ENCODE peak calls at places on chromosomes 5 and 9, in five cellular contexts. One of them, this sample, is unnamed.

GRCh38 chr9:15155826-15156225 is 151.2 kb downstream of the TTC39B start:
- DNase-seq in A549: no peak
- DNase-seq in K562: no peak
- DNase-seq in HepG2: no peak
- DNase-seq in GM12878: no peak
- DNase-seq in this sample: peak

GRCh38 chr9:104906441-104907277 is 21.3 kb downstream of the ABCA1 start:
- DNase-seq in A549: no peak
- DNase-seq in K562: no peak
- DNase-seq in HepG2: no peak
- DNase-seq in GM12878: no peak
- DNase-seq in this sample: no peak

GRCh38 chr9:71179183-71179582 is 57.8 kb upstream of the TRPM3 start:
- DNase-seq in A549: no peak
- DNase-seq in K562: no peak
- DNase-seq in HepG2: no peak
- DNase-seq in GM12878: no peak
- DNase-seq in this sample: no peak

GRCh38 chr5:59798862-59799667 is 94.5 kb downstream of the PDE4D start:
- DNase-seq in A549: peak
- DNase-seq in K562: no peak
- DNase-seq in HepG2: no peak
- DNase-seq in GM12878: peak
- DNase-seq in this sample: peak

GRCh38 chr9:127945942-127946341 is 8.3 kb upstream of the DPM2 start:
- DNase-seq in A549: no peak
- DNase-seq in K562: no peak
- DNase-seq in HepG2: no peak
- DNase-seq in GM12878: no peak
- DNase-seq in this sample: no peak

GRCh38 chr5:149210968-149211495 is 60.6 kb upstream of the AFAP1L1 start:
- DNase-seq in A549: no peak
- DNase-seq in K562: no peak
- DNase-seq in HepG2: no peak
- DNase-seq in GM12878: no peak
- DNase-seq in this sample: no peak

GRCh38 chr9:127858041-127858512 is 3.6 kb upstream of the ENG start:
- DNase-seq in A549: no peak
- DNase-seq in K562: no peak
- DNase-seq in HepG2: no peak
- DNase-seq in GM12878: no peak
- DNase-seq in this sample: peak

GRCh38 chr9:125748511-125749099 is 1.4 kb downstream of the PBX3 start:
- DNase-seq in A549: no peak
- DNase-seq in K562: no peak
- DNase-seq in HepG2: no peak
- DNase-seq in GM12878: no peak
- DNase-seq in this sample: no peak

GRCh38 chr9:34126207-34127034 is at the start of gene DCAF12:
- DNase-seq in A549: peak
- DNase-seq in K562: peak
- DNase-seq in HepG2: peak
- DNase-seq in GM12878: peak
- DNase-seq in this sample: peak

GRCh38 chr5:111948517-111948916 is 191.5 kb upstream of the NREP start:
- DNase-seq in A549: no peak
- DNase-seq in K562: no peak
- DNase-seq in HepG2: no peak
- DNase-seq in GM12878: no peak
- DNase-seq in this sample: no peak

GRCh38 chr9:103574056-103574455 is 520.1 kb upstream of the SMC2 start:
- DNase-seq in A549: no peak
- DNase-seq in K562: no peak
- DNase-seq in HepG2: no peak
- DNase-seq in GM12878: no peak
- DNase-seq in this sample: no peak

GRCh38 chr5:52880541-52880940 is 92.8 kb downstream of the ITGA1 start:
- DNase-seq in A549: no peak
- DNase-seq in K562: no peak
- DNase-seq in HepG2: no peak
- DNase-seq in GM12878: no peak
- DNase-seq in this sample: no peak

GRCh38 chr5:92222449-92222848 is 839.3 kb upstream of the ARRDC3 start:
- DNase-seq in A549: peak
- DNase-seq in K562: no peak
- DNase-seq in HepG2: no peak
- DNase-seq in GM12878: no peak
- DNase-seq in this sample: no peak

GRCh38 chr5:56637321-56637920 is 177.9 kb upstream of the MAP3K1 start:
- DNase-seq in A549: peak
- DNase-seq in K562: no peak
- DNase-seq in HepG2: peak
- DNase-seq in GM12878: no peak
- DNase-seq in this sample: peak

GRCh38 chr5:73370620-73371583 is 77.7 kb downstream of the FOXD1 start:
- DNase-seq in A549: peak
- DNase-seq in K562: no peak
- DNase-seq in HepG2: no peak
- DNase-seq in GM12878: no peak
- DNase-seq in this sample: peak

DNA sequence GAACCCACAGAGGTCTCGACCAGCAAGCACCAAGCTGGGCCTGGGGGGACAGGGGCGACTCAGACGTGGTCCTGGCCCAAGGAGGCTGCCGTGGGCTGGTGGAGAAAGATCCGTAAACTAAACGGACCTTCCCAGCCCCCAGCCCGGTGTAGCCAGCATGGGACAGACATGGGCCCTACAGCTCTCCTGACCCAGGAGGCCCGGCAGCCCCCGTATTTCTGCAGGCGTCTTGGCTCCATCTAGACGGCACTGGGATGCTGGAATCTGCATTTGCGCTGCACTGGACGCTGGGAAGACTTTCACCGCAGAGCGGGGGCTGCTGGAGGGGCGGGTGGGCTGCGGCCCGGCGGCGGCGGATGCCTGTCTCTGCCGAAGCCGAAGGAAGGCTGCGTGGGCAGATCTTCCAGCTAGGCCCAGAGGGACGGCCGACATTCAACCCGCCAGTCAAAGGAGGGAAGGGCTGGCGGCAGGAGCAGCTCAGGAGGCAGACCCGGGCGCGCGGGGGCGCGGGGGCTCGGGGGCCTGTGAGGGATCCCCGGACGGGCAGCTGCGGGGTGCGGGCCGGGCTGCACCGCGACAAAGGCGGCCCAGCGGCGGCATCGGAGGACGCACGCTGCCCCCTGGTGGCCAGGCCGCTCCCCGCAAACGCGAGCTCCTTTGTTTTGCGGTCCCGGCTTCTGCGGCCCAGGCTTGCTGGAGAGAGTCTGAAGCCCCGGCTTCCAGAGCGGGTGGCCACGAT is 266.2 kb downstream of the NSG2 start:
- DNase-seq in A549: peak
- DNase-seq in K562: peak
- DNase-seq in HepG2: peak
- DNase-seq in GM12878: no peak
- DNase-seq in this sample: peak
- TF ChIP-seq MYC in A549: no peak
- TF ChIP-seq MYC in K562: no peak
- TF ChIP-seq MYC in HepG2: no peak
- TF ChIP-seq MYC in GM12878: no peak
- TF ChIP-seq MYC in this sample: no peak

DNA sequence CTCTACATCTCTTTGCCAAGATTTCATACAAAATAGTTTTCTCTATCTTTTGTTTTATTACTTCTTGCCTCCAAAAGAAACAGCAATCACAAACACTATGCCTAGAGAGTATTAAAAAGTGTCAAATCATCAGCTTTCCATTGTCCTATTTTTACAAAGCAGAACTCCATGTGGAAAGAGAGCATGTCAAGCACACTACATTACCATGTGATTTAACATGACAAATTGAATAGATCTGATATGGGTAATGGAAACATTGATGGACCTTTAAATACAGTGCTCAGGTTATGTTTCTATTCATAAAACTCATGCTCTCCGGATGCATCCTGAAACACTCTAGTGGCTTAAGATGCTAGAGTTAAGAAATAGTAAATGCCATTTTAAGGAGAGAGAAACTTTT is 791.4 kb upstream of the CTNND2 start:
- DNase-seq in A549: no peak
- DNase-seq in K562: no peak
- DNase-seq in HepG2: no peak
- DNase-seq in GM12878: no peak
- DNase-seq in this sample: no peak
- H3K4me2 ChIP-seq in A549: no peak
- H3K4me2 ChIP-seq in K562: no peak
- H3K4me2 ChIP-seq in HepG2: no peak
- H3K4me2 ChIP-seq in GM12878: no peak
- H3K4me2 ChIP-seq in this sample: no peak

DNA sequence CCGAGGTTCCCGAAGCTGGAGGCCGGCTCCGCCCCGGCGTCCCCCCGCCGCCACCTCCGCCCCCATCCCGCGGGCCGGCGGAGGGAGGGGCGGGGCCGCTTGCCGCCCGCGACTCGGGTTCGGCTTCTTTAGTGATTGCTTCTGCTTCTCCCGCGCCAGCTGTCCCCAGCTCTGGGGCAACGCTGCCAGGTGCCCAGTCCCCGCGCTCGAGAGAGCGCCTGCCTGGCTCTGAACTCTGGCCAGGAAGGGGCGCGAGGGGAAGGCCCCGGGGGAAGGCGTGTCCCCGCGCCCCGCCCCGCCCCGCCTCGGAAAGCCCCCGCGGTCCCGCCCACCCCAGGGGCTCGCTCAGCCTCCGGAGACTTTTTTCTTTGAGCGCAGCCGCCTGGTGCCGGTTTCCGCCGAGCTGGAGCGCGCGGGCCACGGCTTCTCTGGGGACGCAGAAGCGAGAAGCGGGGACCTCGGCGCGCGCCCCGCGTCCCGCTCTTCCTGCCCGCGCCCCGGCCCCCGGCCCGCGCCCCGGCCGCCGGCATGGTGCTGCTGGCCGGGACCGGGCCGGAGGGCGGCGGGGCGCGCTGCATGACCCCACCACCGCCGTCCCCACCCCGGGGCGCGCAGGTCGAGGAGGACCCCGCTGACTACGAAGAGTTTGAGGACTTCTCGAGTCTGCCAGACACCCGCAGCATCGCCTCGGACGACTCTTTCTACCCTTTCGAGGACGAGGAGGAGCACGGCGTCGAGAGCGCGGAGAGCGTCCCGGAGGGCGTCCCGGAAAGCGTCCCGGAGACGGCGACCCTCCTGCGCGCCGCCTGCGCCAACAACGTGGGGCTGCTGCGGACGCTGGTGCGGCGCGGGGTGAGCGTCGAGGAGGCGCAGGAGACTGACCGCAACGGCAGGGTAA is at the start of gene ANKRD33B:
- DNase-seq in A549: peak
- DNase-seq in K562: peak
- DNase-seq in HepG2: peak
- DNase-seq in GM12878: no peak
- DNase-seq in this sample: peak
- TF ChIP-seq POLR2A in A549: peak
- TF ChIP-seq POLR2A in K562: no peak
- TF ChIP-seq POLR2A in HepG2: no peak
- TF ChIP-seq POLR2A in GM12878: peak
- TF ChIP-seq POLR2A in this sample: peak

GRCh38 chr9:93865245-93865644 is 89.9 kb downstream of the BARX1 start:
- DNase-seq in A549: no peak
- DNase-seq in K562: no peak
- DNase-seq in HepG2: no peak
- DNase-seq in GM12878: no peak
- DNase-seq in this sample: no peak

GRCh38 chr9:93871286-93871685 is 83.9 kb downstream of the BARX1 start:
- DNase-seq in A549: no peak
- DNase-seq in K562: no peak
- DNase-seq in HepG2: no peak
- DNase-seq in GM12878: no peak
- DNase-seq in this sample: no peak

GRCh38 chr9:93874242-93874641 is 80.9 kb downstream of the BARX1 start:
- DNase-seq in A549: no peak
- DNase-seq in K562: no peak
- DNase-seq in HepG2: no peak
- DNase-seq in GM12878: no peak
- DNase-seq in this sample: no peak

GRCh38 chr9:93865716-93866115 is 89.4 kb downstream of the BARX1 start:
- DNase-seq in A549: no peak
- DNase-seq in K562: no peak
- DNase-seq in HepG2: no peak
- DNase-seq in GM12878: no peak
- DNase-seq in this sample: no peak

DNA sequence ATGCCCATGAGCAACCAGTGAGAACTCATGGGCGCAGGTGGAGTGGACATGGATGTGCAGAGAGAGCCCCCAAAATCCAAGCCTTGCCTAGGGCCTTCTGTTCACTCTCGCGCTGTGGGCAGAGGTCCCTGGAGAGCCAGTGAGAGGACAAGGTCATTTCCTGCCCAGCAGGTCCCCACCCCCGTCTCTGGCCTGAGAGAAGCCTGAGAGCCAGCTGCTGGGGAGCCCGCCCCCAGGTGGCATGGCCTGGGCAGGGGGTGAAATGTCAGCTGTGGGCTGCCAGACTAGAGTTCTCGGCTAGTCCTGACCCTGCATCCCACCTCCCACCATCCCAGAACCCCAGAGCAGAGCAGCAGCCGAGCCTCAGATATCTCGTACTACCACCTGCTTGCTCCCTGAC is 85.3 kb downstream of the BARX1 start:
- DNase-seq in A549: no peak
- DNase-seq in K562: no peak
- DNase-seq in HepG2: no peak
- DNase-seq in GM12878: no peak
- DNase-seq in this sample: no peak
- TF ChIP-seq MYC in A549: no peak
- TF ChIP-seq MYC in K562: no peak
- TF ChIP-seq MYC in HepG2: no peak
- TF ChIP-seq MYC in GM12878: no peak
- TF ChIP-seq MYC in this sample: no peak

GRCh38 chr9:124392254-124392653 is 23.0 kb downstream of the PSMB7 start:
- DNase-seq in A549: peak
- DNase-seq in K562: no peak
- DNase-seq in HepG2: no peak
- DNase-seq in GM12878: no peak
- DNase-seq in this sample: no peak
- H3K4me2 ChIP-seq in A549: peak
- H3K4me2 ChIP-seq in K562: no peak
- H3K4me2 ChIP-seq in HepG2: no peak
- H3K4me2 ChIP-seq in GM12878: no peak
- H3K4me2 ChIP-seq in this sample: peak

This sample was measured in endothelial cell of umbilical vein.